ENCODE peak calls at places on chromosomes 7 and 10, in five cellular contexts. M is HepG2, Y is SK-N-SH, N is K562, J is GM12878. K is an unnamed sample.

GRCh38 chr7:1385809-1386622 is 73.3 kb downstream of the MICALL2 start:
- DNase-seq in M (no peak), N (no peak), J (no peak), Y (peak; percentile 57), K (no peak)

GRCh38 chr7:116593359-116594075 is 68.7 kb downstream of the CAV1 start:
- DNase-seq in N (no peak), Y (no peak), M (no peak), J (no peak), K (peak; percentile 14)

GRCh38 chr10:99555371-99556224 is 22.9 kb downstream of the NKX2-3 start:
- DNase-seq in N (no peak), J (peak; percentile 80), M (no peak), Y (no peak), K (no peak)

GRCh38 chr10:117684673-117685211 is 142.2 kb downstream of the EMX2 start:
- DNase-seq in J (no peak), M (no peak), Y (peak; percentile 48), N (peak; percentile 16), K (peak; percentile 63)

GRCh38 chr7:92435542-92435941 is 11.7 kb upstream of the GATAD1 start:
- DNase-seq in Y (no peak), N (no peak), J (no peak), M (no peak), K (no peak)

GRCh38 chr7:150515752-150516151 is 1.1 kb downstream of the GIMAP7 start:
- DNase-seq in Y (no peak), M (no peak), J (no peak), N (no peak), K (no peak)

GRCh38 chr10:96390460-96390864 is 31.7 kb upstream of the OPALIN start:
- DNase-seq in M (no peak), J (no peak), Y (no peak), N (no peak), K (no peak)

GRCh38 chr7:75639071-75639892 is 99.5 kb downstream of the HIP1 start:
- DNase-seq in M (no peak), N (peak; percentile 93), Y (peak; percentile 93), J (no peak), K (peak; percentile 57)

GRCh38 chr10:125037145-125037544 is 95.2 kb downstream of the ZRANB1 start:
- DNase-seq in J (no peak), N (no peak), Y (no peak), M (peak; percentile 37), K (no peak)

GRCh38 chr10:97915761-97916160 is 66.1 kb downstream of the GOLGA7B start:
- DNase-seq in J (no peak), Y (no peak), N (no peak), M (no peak), K (no peak)

GRCh38 chr7:108613147-108613948 is 43.7 kb downstream of the DNAJB9 start:
- DNase-seq in M (peak; percentile 32), N (peak; percentile 75), J (no peak), Y (peak; percentile 35), K (peak; percentile 22)

GRCh38 chr10:59310324-59310914 is 51.9 kb downstream of the FAM13C start:
- DNase-seq in J (no peak), Y (no peak), N (no peak), M (no peak), K (no peak)

GRCh38 chr7:121107923-121108498 is 119.5 kb downstream of the CPED1 start:
- DNase-seq in J (peak; percentile 11), N (peak; percentile 77), Y (peak; percentile 45), M (peak; percentile 53), K (peak; percentile 50)

GRCh38 chr10:104331208-104331838 is 6.9 kb downstream of the ITPRIP start:
- DNase-seq in Y (no peak), N (no peak), M (peak; percentile 70), J (no peak), K (peak; percentile 42)

GRCh38 chr7:101819913-101820522 is 2.6 kb downstream of the CUX1 start:
- DNase-seq in J (no peak), N (no peak), Y (no peak), M (no peak), K (no peak)

GRCh38 chr7:43220250-43220649 is 107.8 kb downstream of the HECW1 start:
- DNase-seq in N (no peak), Y (no peak), J (no peak), M (no peak), K (no peak)

GRCh38 chr7:45178241-45179225 is 20.9 kb downstream of the RAMP3 start:
- DNase-seq in N (peak; percentile 62), M (peak; percentile 4), Y (peak; percentile 65), J (no peak), K (peak; percentile 38)

GRCh38 chr7:25624001-25624400 is 395.7 kb upstream of the NPVF start:
- DNase-seq in N (no peak), J (no peak), Y (no peak), M (no peak), K (no peak)

GRCh38 chr10:91579351-91579985 is 53.4 kb downstream of the PPP1R3C start:
- DNase-seq in M (no peak), J (no peak), N (no peak), Y (no peak), K (no peak)

GRCh38 chr7:115812796-115813195 is 217.8 kb downstream of the TFEC start:
- DNase-seq in Y (no peak), M (no peak), J (no peak), N (no peak), K (no peak)

GRCh38 chr10:103915794-103916193 is 2.2 kb downstream of the STN1 start:
- DNase-seq in Y (no peak), N (no peak), M (no peak), J (no peak), K (no peak)

DNA sequence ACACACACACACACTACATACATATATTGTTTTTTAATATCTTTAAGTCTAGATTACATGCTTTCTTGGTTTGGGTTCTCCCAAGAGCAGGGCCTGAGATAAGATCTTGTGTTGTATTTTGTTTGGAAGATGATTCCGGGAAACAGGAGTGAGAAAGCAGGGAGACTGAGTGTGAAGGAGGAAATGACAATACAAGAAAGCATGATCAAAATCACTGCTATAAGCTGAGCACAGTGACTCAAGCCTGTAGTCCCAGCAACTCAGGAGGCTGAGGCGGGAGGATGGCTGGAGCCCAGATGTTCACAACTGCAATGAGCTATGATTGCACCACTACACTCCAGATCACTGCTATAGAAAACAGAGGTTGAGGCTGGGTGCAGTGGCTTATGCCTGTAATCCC is 267.6 kb downstream of the SKIDA1 start:
- DNase-seq in J (no peak), M (no peak), Y (no peak), N (no peak), K (no peak)
- TF ChIP-seq FOXM1 in J (no peak), M (no peak), Y (no peak), N (no peak), K (no peak)

GRCh38 chr7:155560196-155560595 is 13.8 kb upstream of the CNPY1 start:
- DNase-seq in M (no peak), J (no peak), Y (no peak), N (no peak), K (no peak)

GRCh38 chr7:155558961-155559360 is 12.6 kb upstream of the CNPY1 start:
- DNase-seq in N (no peak), Y (no peak), M (no peak), J (no peak), K (no peak)

GRCh38 chr7:155559519-155560108 is 13.3 kb upstream of the CNPY1 start:
- DNase-seq in N (no peak), Y (no peak), M (no peak), J (no peak), K (no peak)

GRCh38 chr7:155560982-155561686 is 14.8 kb upstream of the CNPY1 start:
- DNase-seq in N (no peak), Y (no peak), J (no peak), M (no peak), K (no peak)

DNA sequence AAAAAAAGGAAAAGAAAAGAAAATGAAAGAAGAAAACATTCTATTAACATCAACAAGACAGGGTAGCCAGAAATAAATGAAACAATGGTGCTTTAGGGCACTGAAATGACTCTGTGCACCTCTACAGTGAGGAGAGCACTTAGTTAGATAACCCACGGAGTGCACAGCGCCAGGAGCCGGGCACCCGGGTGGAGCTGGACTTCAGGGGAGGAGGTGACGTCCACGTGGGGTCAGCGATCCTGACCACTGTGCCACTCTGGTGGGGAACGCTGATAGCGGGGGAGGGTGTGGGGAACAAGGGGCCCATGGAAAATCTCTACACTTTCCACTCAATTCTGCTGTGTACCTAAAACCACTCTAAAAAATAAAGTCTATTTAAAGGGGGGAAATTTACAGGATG is 15.7 kb upstream of the CNPY1 start:
- DNase-seq in N (no peak), J (no peak), Y (no peak), M (no peak), K (no peak)
- TF ChIP-seq FOXM1 in N (no peak), J (no peak), Y (no peak), M (no peak), K (no peak)

GRCh38 chr10:131973160-131973951 is 8.4 kb downstream of the BNIP3 start:
- DNase-seq in J (no peak), N (no peak), Y (no peak), M (no peak), K (no peak)

GRCh38 chr10:131971591-131971990 is 10.1 kb downstream of the BNIP3 start:
- DNase-seq in N (no peak), J (no peak), M (no peak), Y (no peak), K (no peak)

GRCh38 chr10:131970946-131971345 is 10.8 kb downstream of the BNIP3 start:
- DNase-seq in N (no peak), Y (no peak), J (no peak), M (no peak), K (no peak)

GRCh38 chr10:131974034-131974817 is 7.5 kb downstream of the BNIP3 start:
- DNase-seq in N (no peak), M (no peak), Y (no peak), J (no peak), K (no peak)

DNA sequence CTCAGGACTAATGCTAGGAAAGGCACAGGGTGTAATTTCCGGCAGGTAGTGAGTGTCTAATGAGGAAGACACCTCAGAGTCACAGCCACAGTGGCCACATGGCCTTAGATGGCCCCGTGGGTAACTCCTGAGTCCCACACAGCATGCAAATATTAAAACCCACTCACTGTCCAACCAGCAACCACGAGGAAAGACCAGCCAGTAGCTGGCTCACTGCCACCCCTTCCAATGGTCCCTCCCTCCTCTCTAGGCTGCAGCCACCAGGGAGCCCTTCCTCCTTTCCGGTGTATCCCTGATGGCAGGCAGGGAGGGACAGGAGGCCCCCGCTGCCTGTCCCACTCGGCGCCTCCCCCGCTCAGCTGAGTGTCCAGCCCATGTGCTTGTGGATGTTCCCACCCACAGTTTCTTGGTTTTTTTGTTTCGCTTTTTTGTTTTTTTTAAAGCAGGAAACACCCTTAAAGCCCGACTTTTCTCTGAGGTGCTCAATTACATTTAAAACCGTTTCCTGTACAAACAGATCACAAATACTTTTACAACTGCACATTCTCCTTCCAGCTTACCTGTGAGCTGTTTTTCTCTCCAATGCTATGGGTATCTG is 9.2 kb downstream of the BNIP3 start:
- DNase-seq in N (peak; percentile 49), J (no peak), M (no peak), Y (peak; percentile 77), K (no peak)
- TF ChIP-seq FOXM1 in N (no peak), J (no peak), M (no peak), Y (no peak), K (no peak)

GRCh38 chr7:155298288-155298833 is 683 bp downstream of the INSIG1 start:
- DNase-seq in N (no peak), J (no peak), Y (peak; percentile 57), M (no peak), K (no peak)

GRCh38 chr7:155295511-155295910 is 2.2 kb upstream of the INSIG1 start:
- DNase-seq in M (no peak), J (no peak), Y (no peak), N (no peak), K (no peak)

GRCh38 chr7:155297517-155298287 is at the start of gene INSIG1:
- DNase-seq in Y (peak; percentile 100), J (peak; percentile 62), M (no peak), N (peak; percentile 99), K (peak; percentile 100)

GRCh38 chr7:155296006-155296787 is 1.5 kb upstream of the INSIG1 start:
- DNase-seq in N (no peak), Y (no peak), J (no peak), M (no peak), K (no peak)

GRCh38 chr7:155296788-155297516 is 726 bp upstream of the INSIG1 start:
- DNase-seq in N (peak; percentile 66), M (no peak), J (no peak), Y (no peak), K (peak; percentile 92)
- TF ChIP-seq FOXM1 in N (no peak), M (no peak), J (no peak), Y (no peak), K (no peak)